ENCODE peak calls at places on chromosomes 3 and 15, in six cellular contexts. F is mucosa of descending colon, S is RWPE1, L is fibroblast of lung, K is spleen, C is MM.1S. P is an unnamed sample.

GRCh38 chr3:34212671-34213070 is 414.2 kb downstream of the PDCD6IP start:
- DNase-seq in K (no peak), F (no peak), C (no peak), S (no peak), L (peak), P (no peak)

GRCh38 chr3:160473233-160473632 is 23.6 kb upstream of the TRIM59 start:
- DNase-seq in F (no peak), L (peak), K (no peak), C (no peak), S (no peak), P (no peak)

GRCh38 chr15:65804252-65804931 is 12.3 kb upstream of the DENND4A start:
- DNase-seq in K (no peak), F (no peak), L (no peak), S (no peak), C (no peak), P (no peak)

GRCh38 chr15:64883997-64884511 is 27.6 kb upstream of the ANKDD1A start:
- DNase-seq in S (peak), F (peak), L (peak), C (no peak), K (peak), P (no peak)

GRCh38 chr15:101159936-101160770 is 91.7 kb downstream of the CHSY1 start:
- DNase-seq in C (no peak), L (no peak), K (peak), S (no peak), F (no peak), P (no peak)

GRCh38 chr15:40554164-40554530 is 10.7 kb downstream of the CCDC32 start:
- DNase-seq in K (no peak), F (no peak), S (no peak), C (peak), L (no peak), P (no peak)

GRCh38 chr3:58585994-58586393 is 8.8 kb upstream of the FAM107A start:
- DNase-seq in K (no peak), F (no peak), C (no peak), S (no peak), L (no peak), P (no peak)

GRCh38 chr15:80991446-80991845 is 1.8 kb upstream of the MESD start:
- DNase-seq in K (no peak), C (peak), F (peak), L (peak), S (no peak), P (no peak)

GRCh38 chr3:133944181-133944580 is 48.5 kb upstream of the RAB6B start:
- DNase-seq in S (peak), K (peak), F (no peak), C (no peak), L (peak), P (no peak)

GRCh38 chr3:165755571-165755970 is 81.7 kb downstream of the BCHE start:
- DNase-seq in K (no peak), C (no peak), L (no peak), F (no peak), S (no peak), P (no peak)

GRCh38 chr3:188664795-188665194 is 507.0 kb upstream of the TPRG1 start:
- DNase-seq in K (no peak), C (no peak), F (peak), L (no peak), S (no peak), P (no peak)

GRCh38 chr3:69777582-69777967 is 38.3 kb downstream of the MITF start:
- DNase-seq in S (no peak), K (no peak), F (no peak), L (no peak), C (no peak), P (no peak)
- TF ChIP-seq CTCF in S (no peak), K (no peak), F (no peak), L (no peak), C (no peak), P (no peak)

DNA sequence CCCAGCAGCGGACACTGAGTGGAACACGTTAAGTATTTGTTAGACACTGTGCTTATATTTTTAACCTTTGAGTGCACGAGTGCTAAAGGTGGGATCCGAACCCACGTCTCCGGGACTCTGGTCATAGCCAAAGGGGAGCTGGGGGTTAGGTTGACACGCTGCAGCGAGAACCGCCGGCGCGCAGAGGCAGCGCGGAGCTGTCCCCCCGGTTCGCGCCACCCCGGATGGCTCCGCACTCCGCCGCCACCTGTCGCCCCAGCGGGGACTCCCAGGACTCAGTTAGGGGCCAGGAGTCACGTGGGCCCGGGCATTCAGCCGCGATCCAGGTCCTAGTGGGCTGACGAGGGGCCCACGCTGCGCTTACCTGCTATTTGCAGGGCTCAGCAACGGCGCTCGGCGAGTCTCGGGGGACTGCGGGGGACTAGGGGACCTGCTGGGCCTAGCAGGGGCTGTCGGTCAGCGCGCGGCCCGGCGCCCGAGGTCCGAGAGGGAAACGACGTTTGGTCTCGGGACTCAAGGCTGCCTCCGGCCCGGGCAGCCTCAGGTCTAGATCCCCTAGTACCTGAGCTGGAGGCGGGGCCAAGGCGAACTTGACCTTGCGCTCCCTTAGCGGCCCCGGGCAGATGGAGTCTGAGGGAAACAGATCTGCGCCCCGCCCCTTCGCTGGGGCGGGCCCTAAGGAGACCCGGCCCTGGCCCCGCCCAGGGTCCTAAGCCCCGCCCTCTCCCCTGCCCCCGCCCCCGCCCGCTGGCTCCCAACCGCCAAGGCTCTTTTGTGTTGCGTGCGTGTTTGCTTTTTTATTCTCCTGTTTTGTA is at the start of gene NMNAT3:
- DNase-seq in L (peak), S (peak), C (peak), K (peak), F (peak), P (peak)
- TF ChIP-seq CTCF in L (no peak), S (no peak), C (peak), K (peak), F (no peak), P (no peak)

GRCh38 chr3:22609139-22609538 is 594.0 kb upstream of the UBE2E2 start:
- DNase-seq in K (no peak), L (no peak), C (no peak), F (no peak), S (no peak), P (no peak)
- TF ChIP-seq CTCF in K (no peak), L (no peak), C (no peak), F (no peak), S (no peak), P (no peak)

GRCh38 chr3:24360946-24361345 is 133.7 kb downstream of the THRB start:
- DNase-seq in K (no peak), S (no peak), L (no peak), C (no peak), F (no peak), P (no peak)

GRCh38 chr3:24359102-24359501 is 135.5 kb downstream of the THRB start:
- DNase-seq in C (no peak), S (no peak), K (no peak), L (no peak), F (no peak), P (no peak)

GRCh38 chr3:24361661-24362060 is 133.0 kb downstream of the THRB start:
- DNase-seq in L (no peak), S (no peak), K (no peak), C (no peak), F (no peak), P (no peak)

GRCh38 chr3:24357635-24358034 is 137.0 kb downstream of the THRB start:
- DNase-seq in C (no peak), K (no peak), F (no peak), L (no peak), S (no peak), P (no peak)

GRCh38 chr3:24359645-24360462 is 134.8 kb downstream of the THRB start:
- DNase-seq in C (no peak), S (no peak), F (no peak), K (no peak), L (no peak), P (no peak)
- TF ChIP-seq CTCF in C (no peak), S (no peak), F (no peak), K (peak), L (no peak), P (no peak)

GRCh38 chr3:132032959-132033358 is 1.9 kb downstream of the CPNE4 start:
- DNase-seq in K (no peak), C (no peak), L (no peak), S (no peak), F (no peak), P (no peak)

GRCh38 chr3:132033471-132033870 is 1.3 kb downstream of the CPNE4 start:
- DNase-seq in C (no peak), L (no peak), K (no peak), S (no peak), F (no peak), P (no peak)

GRCh38 chr3:132034486-132035464 is at the start of gene CPNE4:
- DNase-seq in K (peak), L (peak), C (peak), F (peak), S (peak), P (peak)

GRCh38 chr3:132034097-132034485 is 723 bp downstream of the CPNE4 start:
- DNase-seq in F (no peak), K (no peak), S (no peak), L (no peak), C (no peak), P (no peak)

GRCh38 chr3:132038198-132038825 is 3.5 kb upstream of the CPNE4 start:
- DNase-seq in C (peak), S (peak), K (no peak), F (no peak), L (peak), P (no peak)
- TF ChIP-seq CTCF in C (peak), S (peak), K (no peak), F (no peak), L (peak), P (peak)

GRCh38 chr3:89049119-89049518 is 58.3 kb upstream of the EPHA3 start:
- DNase-seq in K (no peak), F (no peak), L (no peak), S (no peak), C (no peak), P (no peak)
- TF ChIP-seq CTCF in K (no peak), F (no peak), L (peak), S (no peak), C (no peak), P (peak)

P was measured in D721Med.